ENCODE peak calls at places on chromosome X, in five cellular contexts. Z, H, S, B and D are unnamed samples.

GRCh38 chrX:116384406-116384805 is 52.0 kb upstream of the SLC6A14 start:
- DNase-seq in H (no peak), Z (no peak), B (peak), S (no peak), D (no peak)

GRCh38 chrX:131895002-131895401 is 128.1 kb upstream of the STK26 start:
- DNase-seq in B (peak), H (peak), S (no peak), Z (no peak), D (no peak)

GRCh38 chrX:48911407-48912182 is at the start of gene SLC35A2:
- DNase-seq in B (no peak), H (peak), S (peak), Z (peak), D (peak)

GRCh38 chrX:118497180-118497814 is 1.7 kb downstream of the DOCK11 start:
- DNase-seq in H (no peak), B (no peak), Z (no peak), S (no peak), D (no peak)

GRCh38 chrX:12970691-12971202 is 4.2 kb upstream of the TMSB4X start:
- DNase-seq in Z (no peak), S (no peak), B (peak), H (no peak), D (peak)

GRCh38 chrX:49042581-49043219 is 457 bp downstream of the TFE3 start:
- DNase-seq in Z (no peak), H (peak), S (no peak), B (no peak), D (no peak)

GRCh38 chrX:17164936-17165335 is 210.1 kb upstream of the NHS start:
- DNase-seq in S (no peak), Z (no peak), H (peak), B (peak), D (no peak)

GRCh38 chrX:36957425-36958328 is 50.5 kb upstream of the FAM47C start:
- DNase-seq in B (no peak), H (no peak), S (peak), Z (peak), D (no peak)

GRCh38 chrX:57772637-57773036 is 92.6 kb upstream of the NLRP2B start:
- DNase-seq in S (no peak), B (no peak), H (peak), Z (no peak), D (no peak)

GRCh38 chrX:16750136-16750535 is 30.7 kb downstream of the SYAP1 start:
- DNase-seq in S (no peak), Z (no peak), H (no peak), B (no peak), D (no peak)

GRCh38 chrX:103734125-103734760 is 23.5 kb downstream of the TMEM31 start:
- DNase-seq in H (no peak), S (no peak), B (no peak), Z (no peak), D (no peak)

GRCh38 chrX:13747836-13748235 is 13.3 kb downstream of the OFD1 start:
- DNase-seq in H (peak), S (no peak), Z (no peak), B (peak), D (peak)

GRCh38 chrX:30748337-30748960 is 95.2 kb downstream of the GK start:
- DNase-seq in B (no peak), H (no peak), S (no peak), Z (no peak), D (no peak)

GRCh38 chrX:15882704-15883539 is 28.3 kb upstream of the AP1S2 start:
- DNase-seq in H (peak), S (no peak), B (peak), Z (no peak), D (no peak)

GRCh38 chrX:149568701-149569296 is 18.5 kb downstream of the MAGEA9B start:
- DNase-seq in H (no peak), B (no peak), Z (no peak), S (no peak), D (no peak)

GRCh38 chrX:119647552-119648420 is 41.6 kb upstream of the NKRF start:
- DNase-seq in H (no peak), B (no peak), S (no peak), Z (no peak), D (no peak)

GRCh38 chrX:44344687-44345086 is 1.2 kb upstream of the EFHC2 start:
- DNase-seq in H (no peak), Z (no peak), B (no peak), S (no peak), D (no peak)